ENCODE peak calls at places on chromosomes 11 and 22, in four cellular contexts. One of them, this sample, is unnamed.

GRCh38 chr11:116993599-116993998 is 104.6 kb downstream of the SIK3 start:
- DNase-seq in H1: no peak
- DNase-seq in mesendoderm: peak; percentile 69
- DNase-seq in IMR-90: no peak
- DNase-seq in this sample: no peak

GRCh38 chr11:62799486-62799885 is 5.8 kb downstream of the NXF1 start:
- DNase-seq in H1: no peak
- DNase-seq in mesendoderm: no peak
- DNase-seq in IMR-90: no peak
- DNase-seq in this sample: no peak

GRCh38 chr22:23763579-23764331 is 965 bp downstream of the C22orf15 start:
- DNase-seq in mesendoderm: peak; percentile 42
- DNase-seq in H1: no peak
- DNase-seq in IMR-90: no peak
- DNase-seq in this sample: peak; percentile 74

GRCh38 chr11:111309516-111309915 is 11.2 kb downstream of the POU2AF3 start:
- DNase-seq in IMR-90: no peak
- DNase-seq in mesendoderm: no peak
- DNase-seq in H1: no peak
- DNase-seq in this sample: no peak

GRCh38 chr22:17970205-17970708 is 54.1 kb downstream of the MICAL3 start:
- DNase-seq in IMR-90: peak; percentile 85
- DNase-seq in H1: no peak
- DNase-seq in mesendoderm: no peak
- DNase-seq in this sample: no peak

GRCh38 chr11:14969922-14970323 is 2.2 kb downstream of the CALCA start:
- DNase-seq in mesendoderm: peak; percentile 83
- DNase-seq in IMR-90: peak; percentile 7
- DNase-seq in H1: peak; percentile 49
- DNase-seq in this sample: peak; percentile 92

GRCh38 chr22:36608987-36609386 is 80.0 kb upstream of the EIF3D start:
- DNase-seq in mesendoderm: no peak
- DNase-seq in H1: peak; percentile 17
- DNase-seq in IMR-90: no peak
- DNase-seq in this sample: peak; percentile 39

GRCh38 chr11:116557261-116557660 is 215.5 kb downstream of the BUD13 start:
- DNase-seq in mesendoderm: no peak
- DNase-seq in H1: no peak
- DNase-seq in IMR-90: no peak
- DNase-seq in this sample: no peak

GRCh38 chr11:119759324-119759723 is 30.3 kb upstream of the NECTIN1 start:
- DNase-seq in H1: no peak
- DNase-seq in IMR-90: peak; percentile 6
- DNase-seq in mesendoderm: peak; percentile 48
- DNase-seq in this sample: no peak

GRCh38 chr11:126462422-126462821 is 106.9 kb downstream of the ST3GAL4 start:
- DNase-seq in mesendoderm: no peak
- DNase-seq in H1: no peak
- DNase-seq in IMR-90: no peak
- DNase-seq in this sample: no peak

GRCh38 chr11:21794306-21794705 is 398.6 kb upstream of the ANO5 start:
- DNase-seq in H1: no peak
- DNase-seq in mesendoderm: no peak
- DNase-seq in IMR-90: no peak
- DNase-seq in this sample: no peak
- H3K56ac ChIP-seq in H1: no peak overlapping the region
- H3K56ac ChIP-seq in mesendoderm: no peak overlapping the region
- H3K56ac ChIP-seq in IMR-90: no peak overlapping the region
- H3K56ac ChIP-seq in this sample: no peak overlapping the region

GRCh38 chr11:12050911-12051667 is 42.7 kb upstream of the DKK3 start:
- DNase-seq in mesendoderm: no peak
- DNase-seq in IMR-90: no peak
- DNase-seq in H1: no peak
- DNase-seq in this sample: no peak
- H3K18ac ChIP-seq in mesendoderm: no peak overlapping the region
- H3K18ac ChIP-seq in IMR-90: no peak overlapping the region
- H3K18ac ChIP-seq in H1: no peak overlapping the region
- H3K18ac ChIP-seq in this sample: no peak overlapping the region

GRCh38 chr22:49158741-49159564 is 668.7 kb downstream of the BRD1 start:
- DNase-seq in H1: no peak
- DNase-seq in IMR-90: no peak
- DNase-seq in mesendoderm: no peak
- DNase-seq in this sample: no peak
- H3K27me3 ChIP-seq in H1: no peaks in the 10 kb centered on the region
- H3K27me3 ChIP-seq in IMR-90: no peaks in the 10 kb centered on the region
- H3K27me3 ChIP-seq in mesendoderm: no peaks in the 10 kb centered on the region
- H3K27me3 ChIP-seq in this sample: no peaks in the 10 kb centered on the region

GRCh38 chr11:93024376-93024775 is 54.9 kb downstream of the MTNR1B start:
- DNase-seq in mesendoderm: no peak
- DNase-seq in IMR-90: peak; percentile 27
- DNase-seq in H1: no peak
- DNase-seq in this sample: no peak

GRCh38 chr11:93020248-93021088 is 51.0 kb downstream of the MTNR1B start:
- DNase-seq in IMR-90: peak; percentile 92
- DNase-seq in mesendoderm: peak; percentile 33
- DNase-seq in H1: no peak
- DNase-seq in this sample: no peak

GRCh38 chr11:93031386-93031785 is 61.9 kb downstream of the MTNR1B start:
- DNase-seq in H1: peak; percentile 53
- DNase-seq in IMR-90: peak; percentile 82
- DNase-seq in mesendoderm: peak; percentile 94
- DNase-seq in this sample: peak; percentile 61

GRCh38 chr11:93028959-93029536 is 59.6 kb downstream of the MTNR1B start:
- DNase-seq in mesendoderm: no peak
- DNase-seq in H1: no peak
- DNase-seq in IMR-90: no peak
- DNase-seq in this sample: no peak

GRCh38 chr11:93025558-93026255 is 56.3 kb downstream of the MTNR1B start:
- DNase-seq in H1: no peak
- DNase-seq in IMR-90: no peak
- DNase-seq in mesendoderm: no peak
- DNase-seq in this sample: no peak
- H3K56ac ChIP-seq in H1: no peak overlapping the region
- H3K56ac ChIP-seq in IMR-90: no peak overlapping the region
- H3K56ac ChIP-seq in mesendoderm: no peak overlapping the region
- H3K56ac ChIP-seq in this sample: no peak overlapping the region

GRCh38 chr22:30883586-30884145 is 84.9 kb downstream of the MORC2 start:
- DNase-seq in mesendoderm: no peak
- DNase-seq in IMR-90: no peak
- DNase-seq in H1: no peak
- DNase-seq in this sample: no peak

GRCh38 chr22:30882974-30883533 is 85.5 kb downstream of the MORC2 start:
- DNase-seq in mesendoderm: no peak
- DNase-seq in H1: no peak
- DNase-seq in IMR-90: no peak
- DNase-seq in this sample: no peak

GRCh38 chr22:30885591-30885990 is 83.0 kb downstream of the MORC2 start:
- DNase-seq in IMR-90: no peak
- DNase-seq in H1: no peak
- DNase-seq in mesendoderm: no peak
- DNase-seq in this sample: no peak

GRCh38 chr22:30885001-30885366 is 83.6 kb downstream of the MORC2 start:
- DNase-seq in IMR-90: no peak
- DNase-seq in H1: no peak
- DNase-seq in mesendoderm: no peak
- DNase-seq in this sample: no peak

DNA sequence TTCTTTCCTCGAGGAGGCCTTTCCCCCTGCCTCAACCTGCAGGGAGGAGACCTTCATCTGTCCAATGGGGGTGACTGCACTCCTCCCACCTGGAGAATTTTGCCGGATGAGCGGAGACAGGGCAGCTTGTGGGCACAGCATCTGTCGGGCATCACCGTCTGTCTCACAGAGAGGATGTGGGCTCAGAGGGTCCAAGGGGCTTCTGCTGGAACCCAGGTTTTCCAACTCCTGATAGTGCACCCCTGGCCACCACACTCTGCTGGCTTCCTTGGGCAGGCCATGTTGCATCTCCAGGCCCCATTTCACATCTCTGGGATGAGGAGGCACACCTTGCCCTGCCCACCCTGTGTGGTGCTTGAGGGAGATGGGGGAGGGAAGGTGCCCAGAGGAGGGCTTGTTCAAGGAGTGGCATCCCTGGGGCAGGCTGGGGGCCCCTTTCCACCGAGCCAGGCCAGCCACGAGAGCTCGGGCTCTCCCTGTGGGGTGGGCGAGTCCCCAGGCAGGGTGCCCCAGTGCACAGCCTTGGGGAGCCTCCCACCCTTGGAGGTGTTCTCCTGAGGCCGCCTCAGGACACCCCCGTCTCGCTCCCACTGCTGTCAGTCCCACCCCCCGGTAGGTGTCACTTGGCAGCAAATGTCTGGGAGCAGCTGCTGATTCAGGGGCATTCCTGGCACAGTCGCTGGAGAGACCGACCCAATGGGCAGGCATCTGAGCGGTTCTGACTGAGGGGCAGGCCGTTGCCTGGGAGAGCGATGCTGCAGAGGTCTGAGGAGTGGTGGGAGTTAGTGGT is 84.2 kb downstream of the MORC2 start:
- DNase-seq in mesendoderm: no peak
- DNase-seq in IMR-90: no peak
- DNase-seq in H1: no peak
- DNase-seq in this sample: no peak
- H3K18ac ChIP-seq in mesendoderm: no peak overlapping the region
- H3K18ac ChIP-seq in IMR-90: no peak overlapping the region
- H3K18ac ChIP-seq in H1: no peak overlapping the region
- H3K18ac ChIP-seq in this sample: no peak overlapping the region

GRCh38 chr22:41916745-41917358 is 2.0 kb upstream of the SHISA8 start:
- DNase-seq in mesendoderm: no peak
- DNase-seq in IMR-90: no peak
- DNase-seq in H1: no peak
- DNase-seq in this sample: no peak

GRCh38 chr22:41917375-41917905 is 2.6 kb upstream of the SHISA8 start:
- DNase-seq in H1: no peak
- DNase-seq in mesendoderm: no peak
- DNase-seq in IMR-90: no peak
- DNase-seq in this sample: no peak

GRCh38 chr22:41914611-41915034 is 251 bp downstream of the SHISA8 start:
- DNase-seq in mesendoderm: no peak
- DNase-seq in H1: no peak
- DNase-seq in IMR-90: no peak
- DNase-seq in this sample: no peak

GRCh38 chr22:41915035-41915782 is at the start of gene SHISA8:
- DNase-seq in IMR-90: peak; percentile 7
- DNase-seq in H1: no peak
- DNase-seq in mesendoderm: peak; percentile 49
- DNase-seq in this sample: no peak

DNA sequence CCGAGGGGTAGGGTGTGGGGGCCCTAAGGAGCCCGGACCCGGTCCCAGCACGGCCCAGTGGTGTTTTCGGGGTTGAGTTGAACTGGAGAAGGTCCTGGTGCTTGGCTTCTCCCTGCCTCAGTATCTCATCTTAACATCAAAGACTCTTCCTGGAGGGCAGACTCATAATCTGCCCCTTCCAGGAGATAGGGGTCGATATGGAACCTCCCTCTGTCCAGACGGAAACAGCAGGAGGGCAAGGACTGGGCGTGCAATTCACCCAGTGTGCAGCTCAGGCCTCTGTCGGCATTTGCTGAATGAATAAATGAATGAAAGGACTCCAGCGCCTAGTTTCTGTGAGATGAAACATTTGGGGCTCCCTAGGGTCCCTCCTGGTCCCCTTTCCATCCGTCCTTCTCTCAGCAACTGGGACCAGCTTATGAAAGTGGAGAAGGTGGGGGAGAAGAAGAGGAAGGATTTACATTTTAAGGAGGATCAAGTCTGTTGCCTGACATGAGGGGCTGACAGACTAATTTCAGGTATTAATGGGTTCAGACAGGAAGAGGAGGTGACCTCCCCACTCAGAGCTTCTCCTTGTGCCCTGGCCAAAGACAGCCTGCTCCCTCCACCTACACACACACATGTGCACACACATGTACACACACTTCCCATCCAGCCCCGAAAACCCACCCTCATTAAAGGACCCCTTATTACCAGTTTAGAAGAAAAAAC is 1.1 kb upstream of the SHISA8 start:
- DNase-seq in H1: no peak
- DNase-seq in mesendoderm: no peak
- DNase-seq in IMR-90: no peak
- DNase-seq in this sample: no peak
- H3K27me3 ChIP-seq in H1: peaks cover 98% of the 10 kb centered on the region
- H3K27me3 ChIP-seq in mesendoderm: peaks cover 50% of the 10 kb centered on the region
- H3K27me3 ChIP-seq in IMR-90: peaks cover 66% of the 10 kb centered on the region
- H3K27me3 ChIP-seq in this sample: peaks cover 56% of the 10 kb centered on the region

DNA sequence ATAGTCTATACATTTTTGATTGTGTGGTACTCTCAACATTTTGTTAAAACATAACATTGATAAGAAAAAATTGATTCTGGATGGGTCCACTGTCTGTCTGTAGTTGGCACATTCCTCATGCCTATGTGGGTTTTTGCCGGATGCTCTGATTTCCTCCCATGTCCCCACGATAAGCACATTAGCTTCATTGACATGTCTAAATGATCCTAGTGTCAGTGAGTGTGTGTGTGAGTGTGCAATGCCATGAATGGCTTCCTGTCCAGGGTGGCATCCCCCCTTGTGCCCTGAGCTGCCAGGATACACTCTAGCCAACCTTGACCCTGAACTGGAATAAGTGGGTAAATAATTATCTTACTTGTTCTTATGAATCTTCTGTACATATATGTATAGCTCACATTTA is 5.4 kb downstream of the SFI1 start:
- DNase-seq in IMR-90: no peak
- DNase-seq in H1: no peak
- DNase-seq in mesendoderm: no peak
- DNase-seq in this sample: no peak
- H3K56ac ChIP-seq in IMR-90: no peak overlapping the region
- H3K56ac ChIP-seq in H1: no peak overlapping the region
- H3K56ac ChIP-seq in mesendoderm: no peak overlapping the region
- H3K56ac ChIP-seq in this sample: no peak overlapping the region

GRCh38 chr22:44094751-44095302 is 70.7 kb downstream of the PARVB start:
- DNase-seq in H1: no peak
- DNase-seq in mesendoderm: no peak
- DNase-seq in IMR-90: no peak
- DNase-seq in this sample: no peak

GRCh38 chr22:44091021-44091721 is 67.1 kb downstream of the PARVB start:
- DNase-seq in IMR-90: no peak
- DNase-seq in mesendoderm: peak; percentile 47
- DNase-seq in H1: no peak
- DNase-seq in this sample: no peak

GRCh38 chr22:44093791-44094190 is 69.7 kb downstream of the PARVB start:
- DNase-seq in mesendoderm: no peak
- DNase-seq in IMR-90: no peak
- DNase-seq in H1: no peak
- DNase-seq in this sample: no peak

GRCh38 chr22:44091751-44092150 is 67.6 kb downstream of the PARVB start:
- DNase-seq in IMR-90: no peak
- DNase-seq in mesendoderm: no peak
- DNase-seq in H1: no peak
- DNase-seq in this sample: no peak

GRCh38 chr22:44092636-44093220 is 68.6 kb downstream of the PARVB start:
- DNase-seq in mesendoderm: no peak
- DNase-seq in IMR-90: no peak
- DNase-seq in H1: no peak
- DNase-seq in this sample: no peak
- H3K18ac ChIP-seq in mesendoderm: no peak overlapping the region
- H3K18ac ChIP-seq in IMR-90: no peak overlapping the region
- H3K18ac ChIP-seq in H1: no peak overlapping the region
- H3K18ac ChIP-seq in this sample: no peak overlapping the region

This sample was measured in H9.